ENCODE peak calls at places on chromosomes 2 and 18, in nine cellular contexts. G is Peyer's patch, Z is cardiac muscle cell, T is neural progenitor cell, O is IMR-90, R is tibial artery, H is suprapubic skin, S is brain microvascular endothelial cell, K is adrenal gland. U is an unnamed sample. For H3K36me3, the result is how much of the 10 kb centered on the place peaks cover.

GRCh38 chr2:177754476-177754873 is 318.1 kb downstream of the PDE11A start:
- DNase-seq in G (no peak), Z (peak), T (no peak), O (no peak), R (no peak), H (no peak), S (no peak), K (peak), U (no peak)

GRCh38 chr2:98703738-98704137 is 27.2 kb downstream of the MGAT4A start:
- DNase-seq in G (no peak), Z (no peak), T (no peak), O (no peak), R (no peak), H (no peak), S (no peak), K (no peak), U (no peak)

GRCh38 chr2:30492619-30493018 is 45.6 kb downstream of the LCLAT1 start:
- DNase-seq in G (no peak), Z (no peak), T (no peak), O (peak), R (no peak), H (no peak), S (no peak), K (no peak), U (no peak)

GRCh38 chr2:25305809-25306208 is 35.9 kb downstream of the DNMT3A start:
- DNase-seq in G (no peak), Z (no peak), T (no peak), O (no peak), R (peak), H (no peak), S (no peak), K (no peak), U (no peak)

GRCh38 chr18:5424903-5425302 is 118.9 kb downstream of the EPB41L3 start:
- DNase-seq in G (no peak), Z (peak), T (peak), O (peak), R (no peak), H (no peak), S (peak), K (no peak), U (peak)

GRCh38 chr2:201985740-201986735 is 47.6 kb upstream of the FZD7 start:
- DNase-seq in G (no peak), Z (no peak), T (no peak), O (peak), R (no peak), H (no peak), S (no peak), K (no peak), U (no peak)

GRCh38 chr18:79904357-79905147 is 46.9 kb downstream of the SLC66A2 start:
- DNase-seq in G (peak), Z (no peak), T (no peak), O (no peak), R (peak), H (peak), S (no peak), K (peak), U (peak)

GRCh38 chr2:106812377-106812776 is 73.6 kb downstream of the ST6GAL2 start:
- DNase-seq in G (no peak), Z (no peak), T (no peak), O (no peak), R (peak), H (no peak), S (peak), K (no peak), U (no peak)

GRCh38 chr2:119196301-119197124 is 27.1 kb upstream of the STEAP3 start:
- DNase-seq in G (no peak), Z (no peak), T (peak), O (no peak), R (no peak), H (no peak), S (no peak), K (no peak), U (peak)

DNA sequence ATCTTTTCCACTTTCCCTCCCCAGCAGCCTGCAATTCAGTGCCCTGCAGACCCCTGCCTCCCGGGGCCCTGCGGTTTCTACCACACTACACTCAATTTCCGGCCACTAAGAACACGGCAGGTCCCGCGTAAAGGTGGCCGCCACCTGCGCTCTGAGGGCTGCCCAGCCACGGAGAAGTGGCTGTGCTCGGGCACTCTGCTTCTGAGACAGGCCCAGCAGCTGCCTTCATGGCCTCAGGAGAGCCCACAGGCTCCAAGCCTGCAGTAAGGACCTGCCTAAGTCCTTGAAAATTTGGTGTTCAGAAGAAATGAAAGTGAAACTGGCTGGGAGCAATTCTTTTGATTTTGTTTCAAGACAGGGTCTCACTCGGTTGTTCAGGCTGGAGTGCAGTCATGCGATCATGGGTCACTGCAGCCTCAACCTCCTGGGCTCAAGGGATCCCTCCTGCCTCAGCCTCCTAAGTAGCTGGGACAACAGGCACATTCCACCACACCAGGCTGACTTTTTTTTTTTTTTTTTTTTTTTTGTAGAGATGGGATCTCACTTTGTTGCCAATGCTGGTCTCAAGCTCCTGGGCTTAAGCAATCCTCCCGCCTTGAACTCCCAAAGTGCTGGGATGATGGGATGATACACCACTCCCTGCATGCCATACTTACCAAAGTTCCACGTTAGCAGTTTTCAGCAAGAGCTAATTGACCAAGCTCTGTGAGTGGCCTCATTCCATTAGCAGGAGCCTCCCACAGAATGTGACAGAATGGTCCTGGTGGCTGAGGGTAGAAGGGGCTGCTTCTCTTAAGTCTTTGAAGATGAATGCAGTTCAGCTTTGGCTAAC is 14.6 kb upstream of the ALPP start:
- DNase-seq in G (no peak), Z (no peak), T (no peak), O (peak), R (peak), H (peak), S (no peak), K (no peak), U (no peak)
- H3K4me3 ChIP-seq in G (peak), Z (no peak), T (no peak), O (no peak), R (no peak), H (peak), S (no peak), K (no peak), U (no peak)

DNA sequence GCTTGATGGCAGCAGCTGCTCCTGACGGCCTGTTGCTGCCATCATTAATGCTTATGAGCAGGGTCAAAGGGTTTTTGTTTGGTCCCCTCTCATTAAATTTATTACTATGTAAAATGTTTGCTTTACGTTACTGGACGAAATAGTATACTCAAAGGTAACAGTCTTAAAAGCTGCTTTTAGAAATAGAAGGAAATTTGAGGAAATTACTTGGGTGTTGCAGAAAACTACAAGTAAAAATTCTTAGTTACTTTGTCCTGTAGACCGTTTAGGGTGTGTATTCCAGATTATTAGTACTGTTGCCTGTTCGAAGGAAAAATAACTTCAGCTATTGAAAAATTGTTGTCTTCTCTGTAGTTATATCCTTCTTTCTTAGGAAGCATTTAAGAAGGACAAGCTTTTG is 27.8 kb downstream of the DDX1 start:
- DNase-seq in G (no peak), Z (no peak), T (no peak), O (no peak), R (no peak), H (no peak), S (no peak), K (no peak), U (no peak)
- H3K36me3 ChIP-seq in G (under half), Z (half or more), T (under half), O (under half), R (half or more), H (half or more), S (half or more), K (under half), U (under half)

GRCh38 chr2:121283670-121284245 is 1.2 kb downstream of the TFCP2L1 start:
- DNase-seq in G (no peak), Z (no peak), T (no peak), O (no peak), R (no peak), H (no peak), S (no peak), K (peak), U (no peak)
- H3K4me3 ChIP-seq in G (peak), Z (no peak), T (no peak), O (no peak), R (peak), H (peak), S (no peak), K (no peak), U (peak)

GRCh38 chr2:80715433-80715832 is 410.9 kb upstream of the LRRTM1 start:
- DNase-seq in G (no peak), Z (no peak), T (no peak), O (no peak), R (no peak), H (no peak), S (no peak), K (no peak), U (no peak)
- H3K36me3 ChIP-seq in G (under half), Z (under half), T (under half), O (under half), R (under half), H (under half), S (under half), K (under half), U (under half)

GRCh38 chr2:135820003-135820618 is 16.9 kb downstream of the LCT start:
- DNase-seq in G (no peak), Z (no peak), T (no peak), O (peak), R (no peak), H (no peak), S (peak), K (no peak), U (no peak)
- H3K4me3 ChIP-seq in G (no peak), Z (no peak), T (no peak), O (no peak), R (no peak), H (no peak), S (peak), K (no peak), U (no peak)

GRCh38 chr18:28167835-28168349 is 9.0 kb downstream of the CDH2 start:
- DNase-seq in G (no peak), Z (no peak), T (no peak), O (no peak), R (no peak), H (no peak), S (no peak), K (no peak), U (no peak)

GRCh38 chr18:28164772-28165483 is 12.0 kb downstream of the CDH2 start:
- DNase-seq in G (no peak), Z (no peak), T (no peak), O (no peak), R (no peak), H (no peak), S (no peak), K (no peak), U (no peak)

GRCh38 chr18:28161608-28162599 is 15.0 kb downstream of the CDH2 start:
- DNase-seq in G (no peak), Z (peak), T (no peak), O (peak), R (no peak), H (no peak), S (peak), K (no peak), U (no peak)

GRCh38 chr18:28159055-28159454 is 17.9 kb downstream of the CDH2 start:
- DNase-seq in G (no peak), Z (no peak), T (no peak), O (no peak), R (no peak), H (no peak), S (no peak), K (no peak), U (no peak)

GRCh38 chr18:28163201-28163778 is 13.6 kb downstream of the CDH2 start:
- DNase-seq in G (no peak), Z (no peak), T (no peak), O (peak), R (no peak), H (no peak), S (peak), K (peak), U (no peak)
- H3K36me3 ChIP-seq in G (under half), Z (under half), T (under half), O (under half), R (under half), H (under half), S (under half), K (under half), U (under half)

U was measured in H7.